ENCODE peak calls at places on chromosome 3, in four cellular contexts. One of them, this sample, is unnamed.

GRCh38 chr3:60698117-60698516 is 553.1 kb downstream of the FHIT start:
- DNase-seq in lung: no peak
- DNase-seq in sigmoid colon: no peak
- DNase-seq in thoracic aorta: no peak
- DNase-seq in this sample: no peak

GRCh38 chr3:60932170-60932569 is 319.1 kb downstream of the FHIT start:
- DNase-seq in lung: no peak
- DNase-seq in sigmoid colon: no peak
- DNase-seq in thoracic aorta: no peak
- DNase-seq in this sample: no peak

GRCh38 chr3:149572796-149573414 is 84.9 kb downstream of the WWTR1 start:
- DNase-seq in lung: no peak
- DNase-seq in sigmoid colon: no peak
- DNase-seq in thoracic aorta: no peak
- DNase-seq in this sample: peak; percentile 68

GRCh38 chr3:39192490-39193092 is at the start of gene XIRP1:
- DNase-seq in lung: no peak
- DNase-seq in sigmoid colon: no peak
- DNase-seq in thoracic aorta: no peak
- DNase-seq in this sample: no peak

GRCh38 chr3:16364323-16364722 is 99.3 kb downstream of the OXNAD1 start:
- DNase-seq in lung: no peak
- DNase-seq in sigmoid colon: no peak
- DNase-seq in thoracic aorta: no peak
- DNase-seq in this sample: no peak

GRCh38 chr3:43327184-43327950 is 41.0 kb downstream of the SNRK start:
- DNase-seq in lung: no peak
- DNase-seq in sigmoid colon: no peak
- DNase-seq in thoracic aorta: no peak
- DNase-seq in this sample: no peak

GRCh38 chr3:176578316-176578715 is 619.0 kb downstream of the TBL1XR1 start:
- DNase-seq in lung: no peak
- DNase-seq in sigmoid colon: no peak
- DNase-seq in thoracic aorta: no peak
- DNase-seq in this sample: no peak

GRCh38 chr3:157261000-157261399 is 101.1 kb upstream of the CCNL1 start:
- DNase-seq in lung: no peak
- DNase-seq in sigmoid colon: no peak
- DNase-seq in thoracic aorta: no peak
- DNase-seq in this sample: no peak

GRCh38 chr3:127037423-127037841 is 54.5 kb downstream of the PLXNA1 start:
- DNase-seq in lung: no peak
- DNase-seq in sigmoid colon: peak; percentile 46
- DNase-seq in thoracic aorta: no peak
- DNase-seq in this sample: no peak

DNA sequence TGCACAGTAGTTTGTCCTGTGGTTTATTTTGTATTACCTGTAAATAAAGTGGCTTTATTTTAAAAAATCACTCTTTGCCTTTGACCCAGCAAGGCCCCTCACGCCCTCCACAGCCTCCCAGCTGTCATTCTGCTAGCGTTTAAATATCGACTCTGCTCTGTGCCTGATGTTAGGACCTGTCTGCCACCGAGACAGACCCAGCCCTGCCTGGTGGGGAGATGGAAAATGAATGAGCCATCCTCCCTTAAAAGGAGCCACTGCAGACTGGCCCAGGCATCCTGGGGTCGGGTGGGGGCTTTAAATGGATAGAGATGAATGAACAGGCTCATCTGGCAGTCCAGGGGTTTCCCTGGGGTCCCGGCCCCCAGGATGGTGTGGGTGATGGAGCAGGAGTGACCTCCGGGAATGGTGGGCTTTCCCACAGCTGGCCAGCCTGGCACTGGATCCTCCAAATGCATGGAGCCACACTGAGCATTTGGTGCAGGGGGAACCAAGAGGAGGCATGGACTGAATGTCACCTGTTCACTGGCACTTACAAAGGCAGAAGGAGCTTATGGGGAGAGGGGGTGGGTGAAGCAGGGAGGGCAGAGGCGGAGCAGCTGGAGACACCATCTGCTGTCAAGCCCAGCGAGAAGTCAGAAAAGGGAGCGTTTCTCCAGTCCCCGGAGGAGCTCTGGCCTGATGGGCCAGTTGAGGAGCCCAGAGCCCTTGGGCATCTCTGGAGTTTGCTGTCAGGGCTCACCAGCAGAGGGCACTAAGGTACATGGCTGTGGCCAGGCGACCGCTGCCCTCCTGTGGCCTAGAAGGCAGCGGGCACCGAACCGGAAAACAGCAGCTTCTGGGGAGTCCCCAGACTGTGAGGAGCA is 11.9 kb downstream of the GRM2 start:
- DNase-seq in lung: no peak
- DNase-seq in sigmoid colon: peak; percentile 55
- DNase-seq in thoracic aorta: no peak
- DNase-seq in this sample: peak; percentile 72
- TF ChIP-seq CTCF in lung: peak; percentile 54
- TF ChIP-seq CTCF in sigmoid colon: peak; percentile 15
- TF ChIP-seq CTCF in thoracic aorta: no peak
- TF ChIP-seq CTCF in this sample: peak; percentile 82

DNA sequence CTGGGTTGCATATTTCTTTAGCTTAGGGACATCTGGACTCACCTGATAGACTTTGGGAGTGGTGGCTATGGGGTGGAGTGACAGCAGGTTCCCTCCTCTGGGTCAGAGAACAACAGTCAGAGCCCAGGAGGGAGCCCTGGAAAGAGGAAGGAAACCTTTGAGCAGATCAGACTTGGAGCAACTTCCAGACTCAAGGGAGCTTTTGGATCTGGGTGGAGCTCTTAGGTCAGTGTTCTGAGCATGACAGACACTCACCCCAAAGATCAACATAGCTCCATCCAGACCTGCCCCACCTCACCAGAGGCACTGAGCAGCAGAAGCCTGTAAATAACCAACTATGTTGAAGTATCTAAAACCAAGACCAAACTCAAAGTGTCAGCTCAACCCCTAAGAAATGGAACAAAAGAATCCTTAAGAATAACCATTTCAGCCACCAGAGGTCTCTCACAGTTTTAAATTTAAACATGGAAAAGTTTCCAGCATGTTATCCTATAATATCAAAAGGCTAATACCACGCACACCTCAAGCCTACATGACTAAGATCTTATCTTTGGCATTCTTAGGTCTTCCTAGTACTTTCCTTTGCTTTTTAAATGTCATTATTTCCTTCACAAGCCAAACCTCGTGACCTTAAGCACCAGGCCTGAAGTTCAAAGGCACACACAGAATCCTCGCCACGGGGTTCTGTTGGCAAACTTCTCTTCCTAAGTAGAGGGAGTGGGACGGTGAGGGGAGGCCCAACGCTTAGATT is 56.4 kb downstream of the UMPS start:
- DNase-seq in lung: no peak
- DNase-seq in sigmoid colon: no peak
- DNase-seq in thoracic aorta: no peak
- DNase-seq in this sample: peak; percentile 41
- TF ChIP-seq CTCF in lung: no peak
- TF ChIP-seq CTCF in sigmoid colon: peak; percentile 48
- TF ChIP-seq CTCF in thoracic aorta: peak; percentile 42
- TF ChIP-seq CTCF in this sample: peak; percentile 38

GRCh38 chr3:63662500-63662899 is 10.0 kb downstream of the SNTN start:
- DNase-seq in lung: no peak
- DNase-seq in sigmoid colon: no peak
- DNase-seq in thoracic aorta: no peak
- DNase-seq in this sample: no peak

GRCh38 chr3:63662011-63662410 is 9.5 kb downstream of the SNTN start:
- DNase-seq in lung: no peak
- DNase-seq in sigmoid colon: no peak
- DNase-seq in thoracic aorta: no peak
- DNase-seq in this sample: no peak

GRCh38 chr3:63655519-63655918 is 3.0 kb downstream of the SNTN start:
- DNase-seq in lung: no peak
- DNase-seq in sigmoid colon: no peak
- DNase-seq in thoracic aorta: no peak
- DNase-seq in this sample: no peak

GRCh38 chr3:63656791-63657190 is 4.3 kb downstream of the SNTN start:
- DNase-seq in lung: no peak
- DNase-seq in sigmoid colon: no peak
- DNase-seq in thoracic aorta: no peak
- DNase-seq in this sample: no peak

DNA sequence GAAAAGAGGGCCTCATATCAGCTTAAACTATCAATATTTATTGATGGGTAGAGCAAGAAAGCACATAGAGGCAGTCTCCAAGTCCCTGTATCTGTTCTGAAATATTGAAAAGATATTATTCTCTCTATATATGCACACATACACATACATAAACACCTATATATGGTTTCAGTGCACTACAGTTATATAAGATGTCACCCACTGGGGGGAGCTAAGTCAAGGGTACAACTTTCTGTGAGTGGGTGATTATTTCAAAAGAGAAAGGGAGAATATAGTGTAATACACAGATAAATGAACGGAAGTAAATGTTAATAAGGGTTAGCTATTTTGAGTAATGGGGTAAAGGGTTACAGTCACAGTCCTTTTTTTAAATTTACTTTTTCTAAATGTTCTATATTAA is 8.8 kb downstream of the SNTN start:
- DNase-seq in lung: no peak
- DNase-seq in sigmoid colon: no peak
- DNase-seq in thoracic aorta: no peak
- DNase-seq in this sample: peak; percentile 23
- TF ChIP-seq CTCF in lung: no peak
- TF ChIP-seq CTCF in sigmoid colon: no peak
- TF ChIP-seq CTCF in thoracic aorta: no peak
- TF ChIP-seq CTCF in this sample: no peak

DNA sequence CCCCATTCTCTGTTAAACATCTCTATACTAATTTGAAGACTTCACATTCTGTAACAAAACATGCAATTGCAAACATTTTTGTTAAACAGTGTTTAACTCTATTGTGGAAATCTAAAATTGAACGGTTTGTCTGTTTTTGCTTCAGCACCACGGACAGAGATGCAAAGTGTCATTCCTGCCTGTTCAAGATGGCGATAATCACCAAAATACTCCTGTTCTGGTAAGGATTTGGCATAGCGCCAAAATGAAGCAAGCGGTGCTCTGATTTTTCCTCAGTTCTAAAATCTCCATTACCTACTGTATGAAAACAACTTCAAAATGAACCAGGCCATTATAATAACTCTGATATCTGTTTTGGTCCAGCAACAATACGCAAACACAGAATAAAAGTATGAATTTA is 129.7 kb upstream of the TUSC7 start:
- DNase-seq in lung: no peak
- DNase-seq in sigmoid colon: no peak
- DNase-seq in thoracic aorta: no peak
- DNase-seq in this sample: peak; percentile 42
- TF ChIP-seq CTCF in lung: no peak
- TF ChIP-seq CTCF in sigmoid colon: no peak
- TF ChIP-seq CTCF in thoracic aorta: no peak
- TF ChIP-seq CTCF in this sample: no peak

GRCh38 chr3:40588406-40588805 is 63.6 kb downstream of the ZNF621 start:
- DNase-seq in lung: no peak
- DNase-seq in sigmoid colon: no peak
- DNase-seq in thoracic aorta: no peak
- DNase-seq in this sample: peak; percentile 36
- TF ChIP-seq CTCF in lung: no peak
- TF ChIP-seq CTCF in sigmoid colon: no peak
- TF ChIP-seq CTCF in thoracic aorta: no peak
- TF ChIP-seq CTCF in this sample: peak; percentile 17

DNA sequence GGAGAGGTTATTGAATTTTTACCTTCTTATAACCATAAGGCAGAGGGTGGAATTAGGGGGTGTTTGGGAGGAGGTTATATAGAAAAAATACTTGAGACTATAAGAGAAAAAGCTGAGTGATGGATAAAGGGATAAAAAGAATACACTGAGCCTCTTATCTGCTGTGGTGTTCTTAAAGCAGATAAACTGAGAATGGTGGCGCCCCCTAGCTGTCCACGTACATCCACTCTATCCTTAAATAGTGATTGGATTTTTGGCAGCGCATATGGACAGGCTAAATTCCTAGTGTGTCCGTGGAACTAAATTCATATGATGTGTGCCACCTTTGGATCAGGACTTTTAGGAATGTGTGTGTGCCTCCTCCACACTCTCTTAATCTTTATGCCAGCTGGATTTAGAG is 121.1 kb downstream of the OXSM start:
- DNase-seq in lung: peak; percentile 31
- DNase-seq in sigmoid colon: no peak
- DNase-seq in thoracic aorta: no peak
- DNase-seq in this sample: peak; percentile 27
- TF ChIP-seq CTCF in lung: no peak
- TF ChIP-seq CTCF in sigmoid colon: no peak
- TF ChIP-seq CTCF in thoracic aorta: no peak
- TF ChIP-seq CTCF in this sample: no peak

GRCh38 chr3:134428396-134428795 is 54.1 kb upstream of the AMOTL2 start:
- DNase-seq in lung: no peak
- DNase-seq in sigmoid colon: no peak
- DNase-seq in thoracic aorta: no peak
- DNase-seq in this sample: no peak

GRCh38 chr3:134427400-134428111 is 53.3 kb upstream of the AMOTL2 start:
- DNase-seq in lung: no peak
- DNase-seq in sigmoid colon: peak; percentile 88
- DNase-seq in thoracic aorta: no peak
- DNase-seq in this sample: peak; percentile 96

GRCh38 chr3:134425943-134426342 is 51.7 kb upstream of the AMOTL2 start:
- DNase-seq in lung: no peak
- DNase-seq in sigmoid colon: no peak
- DNase-seq in thoracic aorta: no peak
- DNase-seq in this sample: no peak

GRCh38 chr3:134430174-134430573 is 55.6 kb downstream of the ANAPC13 start:
- DNase-seq in lung: no peak
- DNase-seq in sigmoid colon: no peak
- DNase-seq in thoracic aorta: no peak
- DNase-seq in this sample: no peak

GRCh38 chr3:134426660-134427181 is 52.5 kb upstream of the AMOTL2 start:
- DNase-seq in lung: no peak
- DNase-seq in sigmoid colon: no peak
- DNase-seq in thoracic aorta: no peak
- DNase-seq in this sample: peak; percentile 16
- TF ChIP-seq CTCF in lung: no peak
- TF ChIP-seq CTCF in sigmoid colon: no peak
- TF ChIP-seq CTCF in thoracic aorta: no peak
- TF ChIP-seq CTCF in this sample: no peak

DNA sequence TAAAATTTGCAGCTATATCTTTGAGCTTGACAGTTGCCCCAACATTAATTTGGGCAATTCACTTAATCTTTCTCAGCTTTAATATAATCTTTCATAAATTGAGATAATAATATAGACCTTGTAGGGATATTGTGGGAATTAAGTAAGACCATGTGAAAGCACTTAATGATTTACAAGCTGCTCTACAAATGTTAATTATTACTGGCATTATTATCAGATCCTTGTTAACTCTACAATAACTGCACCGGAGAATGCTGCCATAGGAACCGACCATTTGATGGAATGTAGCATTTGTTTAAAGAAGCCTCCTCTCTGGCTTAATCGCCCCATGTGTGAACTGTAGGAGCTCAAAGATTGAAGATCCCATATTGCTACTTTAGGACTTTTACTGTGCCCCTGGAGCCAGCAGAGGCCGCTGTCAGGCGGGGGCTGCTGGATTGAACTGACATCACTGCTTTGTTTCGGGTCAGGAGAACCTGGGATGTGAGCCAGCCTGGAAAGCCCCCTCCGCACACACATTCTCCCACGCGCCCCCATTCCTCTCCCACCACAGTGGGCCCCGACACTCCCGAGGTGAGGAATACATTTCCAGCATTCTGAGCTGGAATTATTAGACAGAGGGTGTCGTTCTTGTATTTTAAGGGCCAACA is 154.2 kb upstream of the TNIK start:
- DNase-seq in lung: no peak
- DNase-seq in sigmoid colon: no peak
- DNase-seq in thoracic aorta: no peak
- DNase-seq in this sample: no peak
- TF ChIP-seq CTCF in lung: no peak
- TF ChIP-seq CTCF in sigmoid colon: no peak
- TF ChIP-seq CTCF in thoracic aorta: peak; percentile 24
- TF ChIP-seq CTCF in this sample: no peak

This sample was measured in MCF 10A.